ENCODE peak calls at places on chromosomes 1 and 21, in seven cellular contexts. One of them, this sample, is unnamed.

GRCh38 chr1:41533016-41533730 is 48.7 kb upstream of the EDN2 start:
- DNase-seq in ascending aorta: no peak
- DNase-seq in AG04450: no peak
- DNase-seq in psoas muscle: no peak
- DNase-seq in tibial nerve: peak; percentile 9
- DNase-seq in prostate gland: no peak
- DNase-seq in SK-N-SH: no peak
- DNase-seq in this sample: no peak

GRCh38 chr1:68384321-68384813 is 65.4 kb downstream of the RPE65 start:
- DNase-seq in ascending aorta: no peak
- DNase-seq in AG04450: peak; percentile 96
- DNase-seq in psoas muscle: no peak
- DNase-seq in tibial nerve: no peak
- DNase-seq in prostate gland: no peak
- DNase-seq in SK-N-SH: no peak
- DNase-seq in this sample: no peak

GRCh38 chr1:119569095-119569494 is 62.1 kb downstream of the HSD3B1 start:
- DNase-seq in ascending aorta: no peak
- DNase-seq in AG04450: no peak
- DNase-seq in psoas muscle: no peak
- DNase-seq in tibial nerve: no peak
- DNase-seq in prostate gland: no peak
- DNase-seq in SK-N-SH: no peak
- DNase-seq in this sample: no peak

GRCh38 chr21:37642493-37642892 is 273.8 kb downstream of the KCNJ6 start:
- DNase-seq in ascending aorta: no peak
- DNase-seq in AG04450: no peak
- DNase-seq in psoas muscle: no peak
- DNase-seq in tibial nerve: no peak
- DNase-seq in prostate gland: peak; percentile 24
- DNase-seq in SK-N-SH: no peak
- DNase-seq in this sample: no peak

GRCh38 chr1:164735315-164736052 is 176.5 kb downstream of the PBX1 start:
- DNase-seq in ascending aorta: no peak
- DNase-seq in AG04450: no peak
- DNase-seq in psoas muscle: no peak
- DNase-seq in tibial nerve: no peak
- DNase-seq in prostate gland: no peak
- DNase-seq in SK-N-SH: no peak
- DNase-seq in this sample: no peak

GRCh38 chr1:228141082-228141870 is 1.2 kb downstream of the GUK1 start:
- DNase-seq in ascending aorta: no peak
- DNase-seq in AG04450: no peak
- DNase-seq in psoas muscle: peak; percentile 74
- DNase-seq in tibial nerve: peak; percentile 68
- DNase-seq in prostate gland: no peak
- DNase-seq in SK-N-SH: peak; percentile 34
- DNase-seq in this sample: no peak

GRCh38 chr1:173052681-173053196 is 2.0 kb upstream of the TNFSF18 start:
- DNase-seq in ascending aorta: no peak
- DNase-seq in AG04450: no peak
- DNase-seq in psoas muscle: no peak
- DNase-seq in tibial nerve: no peak
- DNase-seq in prostate gland: peak; percentile 46
- DNase-seq in SK-N-SH: no peak
- DNase-seq in this sample: no peak

GRCh38 chr1:224894915-224895314 is 34.6 kb upstream of the DNAH14 start:
- DNase-seq in ascending aorta: no peak
- DNase-seq in AG04450: peak; percentile 10
- DNase-seq in psoas muscle: no peak
- DNase-seq in tibial nerve: no peak
- DNase-seq in prostate gland: no peak
- DNase-seq in SK-N-SH: peak; percentile 6
- DNase-seq in this sample: no peak

GRCh38 chr21:39084979-39085729 is 98.1 kb downstream of the PSMG1 start:
- DNase-seq in ascending aorta: no peak
- DNase-seq in AG04450: no peak
- DNase-seq in psoas muscle: no peak
- DNase-seq in tibial nerve: no peak
- DNase-seq in prostate gland: no peak
- DNase-seq in SK-N-SH: no peak
- DNase-seq in this sample: no peak

GRCh38 chr1:58786184-58786926 is 2.5 kb upstream of the JUN start:
- DNase-seq in ascending aorta: no peak
- DNase-seq in AG04450: no peak
- DNase-seq in psoas muscle: no peak
- DNase-seq in tibial nerve: no peak
- DNase-seq in prostate gland: no peak
- DNase-seq in SK-N-SH: no peak
- DNase-seq in this sample: no peak

GRCh38 chr1:51792864-51793263 is 85.7 kb downstream of the NRDC start:
- DNase-seq in ascending aorta: no peak
- DNase-seq in AG04450: peak; percentile 50
- DNase-seq in psoas muscle: no peak
- DNase-seq in tibial nerve: no peak
- DNase-seq in prostate gland: no peak
- DNase-seq in SK-N-SH: no peak
- DNase-seq in this sample: no peak

GRCh38 chr1:180269848-180270766 is 40.0 kb downstream of the LHX4 start:
- DNase-seq in ascending aorta: no peak
- DNase-seq in AG04450: no peak
- DNase-seq in psoas muscle: no peak
- DNase-seq in tibial nerve: no peak
- DNase-seq in prostate gland: no peak
- DNase-seq in SK-N-SH: no peak
- DNase-seq in this sample: no peak

GRCh38 chr1:81912383-81912782 is 111.6 kb downstream of the ADGRL2 start:
- DNase-seq in ascending aorta: no peak
- DNase-seq in AG04450: no peak
- DNase-seq in psoas muscle: no peak
- DNase-seq in tibial nerve: no peak
- DNase-seq in prostate gland: no peak
- DNase-seq in SK-N-SH: no peak
- DNase-seq in this sample: no peak

GRCh38 chr1:203327684-203328457 is 22.6 kb downstream of the BTG2 start:
- DNase-seq in ascending aorta: peak; percentile 35
- DNase-seq in AG04450: no peak
- DNase-seq in psoas muscle: no peak
- DNase-seq in tibial nerve: peak; percentile 55
- DNase-seq in prostate gland: peak; percentile 75
- DNase-seq in SK-N-SH: peak; percentile 83
- DNase-seq in this sample: peak; percentile 77

GRCh38 chr1:54816951-54817350 is 15.8 kb upstream of the TTC22 start:
- DNase-seq in ascending aorta: no peak
- DNase-seq in AG04450: no peak
- DNase-seq in psoas muscle: no peak
- DNase-seq in tibial nerve: no peak
- DNase-seq in prostate gland: no peak
- DNase-seq in SK-N-SH: no peak
- DNase-seq in this sample: no peak

GRCh38 chr21:45299864-45300785 is 12.4 kb upstream of the POFUT2 start:
- DNase-seq in ascending aorta: no peak
- DNase-seq in AG04450: no peak
- DNase-seq in psoas muscle: no peak
- DNase-seq in tibial nerve: peak; percentile 6
- DNase-seq in prostate gland: no peak
- DNase-seq in SK-N-SH: no peak
- DNase-seq in this sample: no peak

GRCh38 chr1:242703467-242703866 is 179.0 kb upstream of the PLD5 start:
- DNase-seq in ascending aorta: no peak
- DNase-seq in AG04450: no peak
- DNase-seq in psoas muscle: no peak
- DNase-seq in tibial nerve: no peak
- DNase-seq in prostate gland: no peak
- DNase-seq in SK-N-SH: no peak
- DNase-seq in this sample: no peak

GRCh38 chr1:169928438-169929209 is 34.9 kb upstream of the SCYL3 start:
- DNase-seq in ascending aorta: no peak
- DNase-seq in AG04450: peak; percentile 16
- DNase-seq in psoas muscle: no peak
- DNase-seq in tibial nerve: no peak
- DNase-seq in prostate gland: no peak
- DNase-seq in SK-N-SH: peak; percentile 28
- DNase-seq in this sample: no peak

GRCh38 chr1:2989976-2990375 is 31.3 kb upstream of the ACTRT2 start:
- DNase-seq in ascending aorta: no peak
- DNase-seq in AG04450: no peak
- DNase-seq in psoas muscle: no peak
- DNase-seq in tibial nerve: no peak
- DNase-seq in prostate gland: no peak
- DNase-seq in SK-N-SH: no peak
- DNase-seq in this sample: no peak

GRCh38 chr1:58841455-58841854 is 57.6 kb upstream of the JUN start:
- DNase-seq in ascending aorta: no peak
- DNase-seq in AG04450: no peak
- DNase-seq in psoas muscle: no peak
- DNase-seq in tibial nerve: no peak
- DNase-seq in prostate gland: no peak
- DNase-seq in SK-N-SH: no peak
- DNase-seq in this sample: no peak

GRCh38 chr1:241351841-241352240 is 5.2 kb downstream of the RGS7 start:
- DNase-seq in ascending aorta: no peak
- DNase-seq in AG04450: no peak
- DNase-seq in psoas muscle: no peak
- DNase-seq in tibial nerve: no peak
- DNase-seq in prostate gland: no peak
- DNase-seq in SK-N-SH: no peak
- DNase-seq in this sample: no peak

GRCh38 chr1:171794085-171794484 is 12.6 kb downstream of the METTL13 start:
- DNase-seq in ascending aorta: no peak
- DNase-seq in AG04450: no peak
- DNase-seq in psoas muscle: no peak
- DNase-seq in tibial nerve: no peak
- DNase-seq in prostate gland: no peak
- DNase-seq in SK-N-SH: no peak
- DNase-seq in this sample: no peak

DNA sequence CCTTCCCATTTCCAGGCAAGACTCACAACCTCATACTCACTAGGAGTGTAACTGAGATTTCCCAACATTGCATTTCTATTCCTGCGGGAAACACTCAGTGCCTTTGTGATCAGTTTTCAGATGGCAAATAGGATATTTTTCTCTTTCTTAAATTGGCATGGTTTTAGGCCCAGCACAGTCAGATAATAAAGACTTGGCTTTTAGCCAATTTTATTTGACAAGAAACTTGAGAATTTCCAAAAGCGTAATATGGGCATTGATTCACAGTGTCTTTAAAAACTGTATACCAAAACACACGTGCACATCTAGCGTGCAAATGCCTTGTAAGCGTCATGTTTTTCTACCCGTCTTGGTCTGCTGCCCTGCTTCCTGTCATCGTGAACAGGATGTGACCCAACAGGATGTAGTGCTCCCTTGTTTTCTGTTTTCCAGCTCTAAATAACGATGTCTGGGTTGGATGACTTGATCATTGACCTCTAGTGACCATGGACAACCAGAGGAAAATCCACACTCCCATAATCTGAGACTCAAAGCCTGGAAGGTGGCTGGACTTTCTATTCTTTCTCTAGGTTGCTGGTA is 24.7 kb upstream of the SLC44A3 start:
- DNase-seq in ascending aorta: no peak
- DNase-seq in AG04450: no peak
- DNase-seq in psoas muscle: no peak
- DNase-seq in tibial nerve: no peak
- DNase-seq in prostate gland: no peak
- DNase-seq in SK-N-SH: no peak
- DNase-seq in this sample: no peak
- H3K27ac ChIP-seq in ascending aorta: no peak overlapping the region
- H3K27ac ChIP-seq in AG04450: no peak overlapping the region
- H3K27ac ChIP-seq in psoas muscle: no peak overlapping the region
- H3K27ac ChIP-seq in tibial nerve: no peak overlapping the region
- H3K27ac ChIP-seq in prostate gland: no peak overlapping the region
- H3K27ac ChIP-seq in SK-N-SH: no peak overlapping the region
- H3K27ac ChIP-seq in this sample: no peak overlapping the region

GRCh38 chr1:15427280-15427666 is 11.0 kb upstream of the CTRC start:
- DNase-seq in ascending aorta: no peak
- DNase-seq in AG04450: no peak
- DNase-seq in psoas muscle: no peak
- DNase-seq in tibial nerve: no peak
- DNase-seq in prostate gland: no peak
- DNase-seq in SK-N-SH: no peak
- DNase-seq in this sample: no peak
- H3K27ac ChIP-seq in ascending aorta: no peak overlapping the region
- H3K27ac ChIP-seq in AG04450: peak overlapping the region; percentile 57
- H3K27ac ChIP-seq in psoas muscle: no peak overlapping the region
- H3K27ac ChIP-seq in tibial nerve: peak overlapping the region; percentile 32
- H3K27ac ChIP-seq in prostate gland: peak overlapping the region; percentile 62
- H3K27ac ChIP-seq in SK-N-SH: no peak overlapping the region
- H3K27ac ChIP-seq in this sample: no peak overlapping the region

DNA sequence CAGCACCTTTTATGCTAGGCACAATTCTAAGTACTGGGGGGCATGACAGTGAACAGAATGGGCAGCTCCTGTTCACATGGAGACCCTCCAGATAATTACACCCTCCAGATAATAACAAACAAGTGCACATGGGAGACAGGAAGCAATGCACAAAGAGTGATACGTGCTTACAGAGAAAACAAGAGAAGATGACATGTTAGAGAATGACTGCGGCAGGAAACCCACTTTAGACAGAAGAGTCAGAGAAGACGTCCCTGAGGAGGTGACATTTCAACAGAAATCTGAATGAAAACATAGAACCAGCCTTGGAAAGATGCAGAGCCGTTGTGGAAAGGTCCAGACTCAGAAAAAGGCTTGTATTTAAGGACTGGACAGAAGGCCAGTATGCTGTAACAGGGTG is 54.7 kb upstream of the ARTN start:
- DNase-seq in ascending aorta: no peak
- DNase-seq in AG04450: no peak
- DNase-seq in psoas muscle: no peak
- DNase-seq in tibial nerve: no peak
- DNase-seq in prostate gland: no peak
- DNase-seq in SK-N-SH: no peak
- DNase-seq in this sample: no peak
- H3K27ac ChIP-seq in ascending aorta: no peak overlapping the region
- H3K27ac ChIP-seq in AG04450: no peak overlapping the region
- H3K27ac ChIP-seq in psoas muscle: peak overlapping the region; percentile 82
- H3K27ac ChIP-seq in tibial nerve: no peak overlapping the region
- H3K27ac ChIP-seq in prostate gland: no peak overlapping the region
- H3K27ac ChIP-seq in SK-N-SH: peak overlapping the region; percentile 22
- H3K27ac ChIP-seq in this sample: no peak overlapping the region

DNA sequence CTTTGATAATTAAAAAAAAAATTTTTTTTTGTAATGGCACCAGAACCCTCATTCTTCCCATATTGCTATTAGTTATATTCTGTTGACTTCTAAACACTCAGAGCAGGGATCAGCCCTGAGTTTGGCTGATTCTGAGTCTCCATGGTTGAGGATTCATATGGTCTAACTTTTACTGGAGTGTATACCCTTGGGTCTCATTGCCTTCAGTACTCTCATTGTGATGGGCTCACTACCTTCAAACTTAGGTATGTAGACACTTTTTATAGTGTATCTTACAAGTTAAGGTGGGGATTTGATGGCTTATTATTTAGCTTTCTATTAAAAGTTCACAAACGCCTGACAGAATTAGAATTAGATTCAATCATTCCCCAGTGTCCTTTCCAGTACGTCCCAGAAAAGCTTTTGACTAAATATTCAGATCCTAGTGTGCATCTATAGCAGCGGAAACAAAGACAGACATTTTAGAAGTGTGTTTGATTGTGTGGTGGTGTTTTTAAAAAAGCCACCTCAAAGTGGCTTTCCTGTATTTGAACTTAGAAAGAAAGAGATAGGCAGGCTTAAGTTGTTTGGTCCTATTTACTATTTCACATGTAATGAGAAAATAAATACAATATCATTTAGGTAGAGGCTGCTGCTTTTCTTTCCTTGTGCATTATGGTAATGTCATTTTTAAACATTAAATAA is 1.4 kb downstream of the MACF1 start:
- DNase-seq in ascending aorta: no peak
- DNase-seq in AG04450: no peak
- DNase-seq in psoas muscle: no peak
- DNase-seq in tibial nerve: no peak
- DNase-seq in prostate gland: no peak
- DNase-seq in SK-N-SH: no peak
- DNase-seq in this sample: no peak
- H3K27ac ChIP-seq in ascending aorta: peak overlapping the region; percentile 93
- H3K27ac ChIP-seq in AG04450: peak overlapping the region; percentile 97
- H3K27ac ChIP-seq in psoas muscle: peak overlapping the region; percentile 87
- H3K27ac ChIP-seq in tibial nerve: peak overlapping the region; percentile 90
- H3K27ac ChIP-seq in prostate gland: peak overlapping the region; percentile 76
- H3K27ac ChIP-seq in SK-N-SH: peak overlapping the region; percentile 97
- H3K27ac ChIP-seq in this sample: peak overlapping the region; percentile 86